ENCODE peak calls at places on chromosomes 6 and 20, in ten cellular contexts. V is HCT116, S is heart left ventricle, G is body of pancreas, C is IMR-90, B is GM12878, Q is gastrocnemius medialis, L is A549, W is upper lobe of left lung, U is right lobe of liver. A is an unnamed sample.

GRCh38 chr20:32415494-32415893 is 57.4 kb downstream of the ASXL1 start:
- ATAC-seq in V (no peak), S (no peak), W (no peak), Q (no peak), L (no peak), C (no peak), U (no peak), B (no peak), G (no peak), A (no peak)

GRCh38 chr6:36603222-36604089 is 9.3 kb downstream of the SRSF3 start:
- ATAC-seq in U (no peak), V (no peak), C (no peak), G (no peak), W (no peak), S (no peak), B (no peak), Q (no peak), L (no peak), A (no peak)

GRCh38 chr20:57809661-57810172 is 99.9 kb upstream of the PMEPA1 start:
- ATAC-seq in Q (no peak), S (peak; percentile 42), G (no peak), C (no peak), V (no peak), L (peak; percentile 46), U (no peak), B (no peak), W (no peak), A (no peak)

GRCh38 chr6:499617-500016 is 108.1 kb downstream of the IRF4 start:
- ATAC-seq in Q (no peak), G (no peak), L (no peak), B (peak; percentile 75), V (no peak), C (no peak), W (no peak), S (no peak), U (no peak), A (no peak)

GRCh38 chr6:131890091-131890490 is 61.1 kb downstream of the CCN2 start:
- ATAC-seq in S (no peak), B (no peak), W (no peak), Q (no peak), C (no peak), L (no peak), V (no peak), G (no peak), U (no peak), A (no peak)

GRCh38 chr20:1287306-1287705 is 21.2 kb downstream of the SNPH start:
- ATAC-seq in S (no peak), B (peak; percentile 63), W (no peak), U (no peak), G (no peak), V (no peak), C (no peak), Q (no peak), L (no peak), A (no peak)

GRCh38 chr20:32339116-32339515 is 19.0 kb upstream of the ASXL1 start:
- ATAC-seq in G (no peak), L (no peak), V (no peak), U (no peak), S (no peak), B (no peak), W (peak; percentile 56), C (no peak), Q (no peak), A (no peak)

GRCh38 chr20:31717478-31717946 is 5.2 kb downstream of the BCL2L1 start:
- ATAC-seq in S (no peak), Q (no peak), G (no peak), L (no peak), C (no peak), W (no peak), V (no peak), B (peak; percentile 61), U (no peak), A (no peak)

GRCh38 chr20:47622118-47622665 is 120.5 kb downstream of the NCOA3 start:
- ATAC-seq in C (no peak), U (no peak), V (no peak), Q (no peak), W (no peak), G (no peak), L (no peak), S (no peak), B (no peak), A (no peak)

GRCh38 chr20:4956200-4956810 is 45.0 kb downstream of the SLC23A2 start:
- ATAC-seq in L (peak; percentile 80), S (no peak), V (peak; percentile 66), Q (peak; percentile 46), G (no peak), C (no peak), B (peak; percentile 75), U (peak; percentile 71), W (peak; percentile 82), A (no peak)

GRCh38 chr6:37006793-37007339 is 1.4 kb downstream of the FGD2 start:
- ATAC-seq in U (no peak), Q (peak; percentile 11), G (no peak), W (peak; percentile 12), L (no peak), C (peak; percentile 77), V (no peak), S (peak; percentile 67), B (peak; percentile 4), A (no peak)

GRCh38 chr20:62030834-62031434 is 34.7 kb downstream of the TAF4 start:
- ATAC-seq in W (no peak), C (no peak), S (no peak), G (no peak), V (no peak), U (no peak), L (no peak), B (peak; percentile 83), Q (no peak), A (no peak)

GRCh38 chr20:62539646-62540045 is 63.9 kb upstream of the GATA5 start:
- ATAC-seq in W (no peak), G (no peak), U (no peak), L (no peak), B (no peak), S (peak; percentile 21), Q (peak; percentile 15), V (no peak), C (no peak), A (peak; percentile 44)

GRCh38 chr6:36968266-36968977 is 13.9 kb downstream of the PI16 start:
- ATAC-seq in Q (peak; percentile 22), C (no peak), L (no peak), V (no peak), W (no peak), U (no peak), B (no peak), G (no peak), S (peak; percentile 3), A (peak; percentile 52)

GRCh38 chr6:51386347-51386836 is 567.7 kb downstream of the TFAP2B start:
- ATAC-seq in C (no peak), B (no peak), Q (no peak), W (no peak), V (no peak), G (no peak), U (no peak), S (no peak), L (no peak), A (no peak)

GRCh38 chr6:154937306-154938244 is 57.5 kb upstream of the TIAM2 start:
- ATAC-seq in C (peak; percentile 93), V (no peak), G (no peak), L (peak; percentile 19), B (no peak), U (no peak), S (no peak), W (no peak), Q (no peak), A (no peak)

GRCh38 chr6:157669747-157670216 is 153.3 kb upstream of the SNX9 start:
- ATAC-seq in B (no peak), L (peak; percentile 89), V (peak; percentile 48), Q (peak; percentile 78), U (peak; percentile 70), G (peak; percentile 60), C (peak; percentile 97), W (peak; percentile 86), S (peak; percentile 95), A (peak; percentile 94)

GRCh38 chr6:17419189-17419575 is 25.8 kb downstream of the CAP2 start:
- ATAC-seq in Q (peak; percentile 15), W (no peak), L (no peak), V (no peak), C (no peak), S (peak; percentile 22), G (no peak), U (no peak), B (no peak), A (no peak)

DNA sequence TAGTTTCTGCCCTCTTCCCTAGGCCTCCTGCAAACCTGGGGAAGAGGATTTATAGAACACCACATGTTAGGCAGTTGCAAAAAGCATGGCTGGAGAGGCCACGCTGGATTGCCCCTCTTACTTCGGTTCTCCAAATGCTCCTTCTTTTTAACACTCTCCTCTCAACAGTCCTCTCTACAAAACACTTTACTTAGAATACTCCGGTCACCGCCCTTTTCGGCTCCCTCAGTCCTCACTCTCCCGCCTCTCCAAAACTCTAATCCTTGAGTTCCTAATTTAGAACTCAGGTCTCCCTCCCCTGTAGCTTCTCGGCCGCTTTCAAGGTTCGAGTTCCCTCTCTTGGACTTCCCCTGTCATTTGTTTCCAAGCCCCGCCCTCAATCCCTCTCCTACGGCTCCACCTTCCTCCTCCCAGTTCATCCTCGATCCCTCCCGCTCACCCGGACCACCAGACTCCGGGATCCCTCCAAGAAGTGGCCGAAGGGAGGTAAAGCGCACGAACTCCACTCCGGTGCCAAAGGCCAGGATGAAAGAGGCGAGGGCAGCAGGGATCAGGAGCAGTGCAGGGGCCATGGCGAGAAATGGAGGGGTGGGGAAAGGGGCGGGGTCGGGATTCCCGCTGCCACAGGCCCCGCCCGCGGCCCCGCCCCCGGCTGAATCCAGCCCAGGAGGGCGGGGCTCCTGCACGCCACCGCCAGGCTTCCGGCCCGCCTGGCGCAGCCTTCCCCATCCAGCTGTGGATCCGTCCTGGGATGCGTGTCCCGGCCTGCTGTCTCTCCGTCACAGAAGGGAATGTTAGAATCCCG is at the start of gene NRM:
- ATAC-seq in V (peak; percentile 68), U (peak; percentile 80), B (peak; percentile 38), W (peak; percentile 87), G (peak; percentile 74), C (peak; percentile 58), L (peak; percentile 69), Q (peak; percentile 87), S (peak; percentile 69), A (peak; percentile 75)
- TF ChIP-seq POLR2A in V (peak; percentile 57), U (peak; percentile 33), B (peak; percentile 74), W (no peak), G (peak; percentile 42), C (peak; percentile 64), L (peak; percentile 62), Q (no peak), S (peak; percentile 32), A (peak; percentile 28)

GRCh38 chr6:8268156-8268555 is 165.8 kb upstream of the EEF1E1 start:
- ATAC-seq in U (no peak), W (no peak), B (no peak), S (no peak), Q (no peak), C (no peak), L (no peak), G (no peak), V (no peak), A (no peak)
- TF ChIP-seq CTCF in U (no peak), W (no peak), B (no peak), S (no peak), Q (no peak), C (no peak), L (no peak), G (no peak), V (no peak), A (no peak)

GRCh38 chr20:60009318-60009717 is 51.1 kb downstream of the CDH26 start:
- ATAC-seq in W (no peak), L (no peak), G (no peak), S (no peak), C (no peak), Q (no peak), V (no peak), B (no peak), U (no peak), A (no peak)
- TF ChIP-seq POLR2A in W (no peak), L (no peak), G (no peak), S (no peak), C (no peak), Q (no peak), V (no peak), B (no peak), U (no peak), A (no peak)

GRCh38 chr6:142537612-142538478 is 236.0 kb downstream of the ADGRG6 start:
- ATAC-seq in G (no peak), B (no peak), U (no peak), V (peak; percentile 79), Q (no peak), W (no peak), S (no peak), C (peak; percentile 59), L (peak; percentile 67), A (no peak)
- TF ChIP-seq CTCF in G (no peak), B (peak; percentile 30), U (peak; percentile 22), V (peak; percentile 86), Q (no peak), W (no peak), S (no peak), C (peak; percentile 58), L (peak; percentile 33), A (peak; percentile 51)

A was measured in gastroesophageal sphincter.